ENCODE peak calls at places on chromosomes 13 and 19, in four cellular contexts. Z is H1, N is HepG2, H is GM12878. X is an unnamed sample.

GRCh38 chr19:1182727-1183126 is 8.7 kb upstream of the SBNO2 start:
- DNase-seq in Z (no peak), N (no peak), H (no peak), X (no peak)

GRCh38 chr19:53657778-53658177 is 26.0 kb downstream of the DPRX start:
- DNase-seq in Z (no peak), N (no peak), H (no peak), X (no peak)

GRCh38 chr19:6000228-6000847 is 22.4 kb upstream of the RANBP3 start:
- DNase-seq in Z (no peak), N (no peak), H (no peak), X (no peak)

GRCh38 chr19:8702350-8702749 is 3.8 kb upstream of the ACTL9 start:
- DNase-seq in Z (no peak), N (no peak), H (no peak), X (peak; percentile 17)

GRCh38 chr19:50565984-50566903 is 2.0 kb downstream of the LRRC4B start:
- DNase-seq in Z (peak; percentile 70), N (no peak), H (no peak), X (no peak)

GRCh38 chr13:66972659-66973058 is 257.5 kb downstream of the PCDH9 start:
- DNase-seq in Z (no peak), N (no peak), H (no peak), X (no peak)

GRCh38 chr13:58542530-58542929 is 911.0 kb downstream of the PCDH17 start:
- DNase-seq in Z (no peak), N (no peak), H (no peak), X (no peak)

GRCh38 chr19:38915329-38916321 is 3.6 kb upstream of the CCER2 start:
- DNase-seq in Z (no peak), N (no peak), H (no peak), X (no peak)

GRCh38 chr19:16435238-16435911 is 36.4 kb downstream of the EPS15L1 start:
- DNase-seq in Z (no peak), N (no peak), H (no peak), X (no peak)

GRCh38 chr13:29733069-29733700 is 117.2 kb downstream of the UBL3 start:
- DNase-seq in Z (no peak), N (no peak), H (no peak), X (no peak)

GRCh38 chr19:1893791-1894190 is 8.5 kb upstream of the ABHD17A start:
- DNase-seq in Z (no peak), N (no peak), H (no peak), X (peak; percentile 7)

GRCh38 chr13:44142911-44143665 is 230.5 kb upstream of the SERP2 start:
- DNase-seq in Z (no peak), N (no peak), H (no peak), X (peak; percentile 79)

GRCh38 chr19:20969498-20969897 is 46.4 kb downstream of the ZNF85 start:
- DNase-seq in Z (no peak), N (peak; percentile 17), H (no peak), X (no peak)

GRCh38 chr13:98534821-98535220 is 42.1 kb downstream of the STK24 start:
- DNase-seq in Z (no peak), N (no peak), H (no peak), X (no peak)

GRCh38 chr19:10420444-10421239 is at the start of gene PDE4A:
- DNase-seq in Z (peak; percentile 80), N (no peak), H (no peak), X (peak; percentile 78)

GRCh38 chr13:44810067-44810840 is 179.0 kb downstream of the NUFIP1 start:
- DNase-seq in Z (no peak), N (no peak), H (no peak), X (no peak)

GRCh38 chr13:36822786-36823185 is 3.8 kb downstream of the RFXAP start:
- DNase-seq in Z (no peak), N (no peak), H (no peak), X (no peak)

GRCh38 chr13:109784590-109785140 is 1.7 kb downstream of the IRS2 start:
- DNase-seq in Z (peak; percentile 89), N (no peak), H (no peak), X (no peak)

GRCh38 chr13:72726721-72727416 is 560 bp downstream of the MZT1 start:
- DNase-seq in Z (no peak), N (peak; percentile 36), H (no peak), X (peak; percentile 54)

GRCh38 chr19:48969276-48970138 is 4.4 kb downstream of the FTL start:
- DNase-seq in Z (no peak), N (no peak), H (no peak), X (peak; percentile 85)

GRCh38 chr13:31503626-31504025 is 235.7 kb upstream of the RXFP2 start:
- DNase-seq in Z (no peak), N (no peak), H (no peak), X (no peak)

GRCh38 chr13:60229708-60230272 is 66.1 kb upstream of the DIAPH3 start:
- DNase-seq in Z (no peak), N (no peak), H (no peak), X (no peak)

GRCh38 chr19:31347828-31348314 is 1.4 kb downstream of the TSHZ3 start:
- DNase-seq in Z (no peak), N (no peak), H (no peak), X (no peak)

GRCh38 chr13:67632590-67632989 is 402.5 kb upstream of the PCDH9 start:
- DNase-seq in Z (no peak), N (no peak), H (no peak), X (no peak)

GRCh38 chr13:85567909-85568308 is 231.3 kb downstream of the SLITRK6 start:
- DNase-seq in Z (no peak), N (no peak), H (no peak), X (no peak)

GRCh38 chr13:38688674-38689073 is 1.8 kb downstream of the FREM2 start:
- DNase-seq in Z (no peak), N (no peak), H (no peak), X (no peak)

GRCh38 chr13:48078251-48078656 is 16.6 kb downstream of the MED4 start:
- DNase-seq in Z (no peak), N (peak; percentile 42), H (peak; percentile 68), X (no peak)

GRCh38 chr13:85266771-85267170 is 532.4 kb downstream of the SLITRK6 start:
- DNase-seq in Z (no peak), N (no peak), H (no peak), X (no peak)

GRCh38 chr19:50196322-50196932 is 7.0 kb upstream of the MYH14 start:
- DNase-seq in Z (no peak), N (no peak), H (no peak), X (no peak)

GRCh38 chr19:46925548-46925950 is 64.8 kb downstream of the ARHGAP35 start:
- DNase-seq in Z (no peak), N (peak; percentile 93), H (no peak), X (no peak)

GRCh38 chr13:65882810-65883209 is 1347.3 kb downstream of the PCDH9 start:
- DNase-seq in Z (no peak), N (no peak), H (no peak), X (no peak)

GRCh38 chr13:51997641-51998330 is 13.5 kb downstream of the ATP7B start:
- DNase-seq in Z (no peak), N (peak; percentile 90), H (no peak), X (no peak)

GRCh38 chr13:49421391-49421790 is 22.5 kb downstream of the CAB39L start:
- DNase-seq in Z (peak; percentile 56), N (peak; percentile 81), H (peak; percentile 24), X (peak; percentile 55)

GRCh38 chr13:73303858-73304257 is 245.1 kb downstream of the KLF5 start:
- DNase-seq in Z (no peak), N (no peak), H (no peak), X (no peak)

GRCh38 chr13:25598421-25598820 is 226.6 kb downstream of the ATP8A2 start:
- DNase-seq in Z (no peak), N (no peak), H (no peak), X (no peak)

GRCh38 chr13:44243198-44243852 is 130.3 kb upstream of the SERP2 start:
- DNase-seq in Z (peak; percentile 64), N (peak; percentile 54), H (no peak), X (peak; percentile 82)

GRCh38 chr13:38872693-38873092 is 117.9 kb downstream of the STOML3 start:
- DNase-seq in Z (peak; percentile 77), N (peak; percentile 35), H (no peak), X (peak; percentile 57)

GRCh38 chr13:37695200-37695599 is 96.6 kb upstream of the POSTN start:
- DNase-seq in Z (no peak), N (no peak), H (no peak), X (no peak)

GRCh38 chr13:39132286-39132685 is 94.0 kb downstream of the NHLRC3 start:
- DNase-seq in Z (no peak), N (no peak), H (no peak), X (no peak)

GRCh38 chr13:77751513-77752456 is 54.3 kb downstream of the SLAIN1 start:
- DNase-seq in Z (no peak), N (peak; percentile 41), H (peak; percentile 34), X (peak; percentile 25)

DNA sequence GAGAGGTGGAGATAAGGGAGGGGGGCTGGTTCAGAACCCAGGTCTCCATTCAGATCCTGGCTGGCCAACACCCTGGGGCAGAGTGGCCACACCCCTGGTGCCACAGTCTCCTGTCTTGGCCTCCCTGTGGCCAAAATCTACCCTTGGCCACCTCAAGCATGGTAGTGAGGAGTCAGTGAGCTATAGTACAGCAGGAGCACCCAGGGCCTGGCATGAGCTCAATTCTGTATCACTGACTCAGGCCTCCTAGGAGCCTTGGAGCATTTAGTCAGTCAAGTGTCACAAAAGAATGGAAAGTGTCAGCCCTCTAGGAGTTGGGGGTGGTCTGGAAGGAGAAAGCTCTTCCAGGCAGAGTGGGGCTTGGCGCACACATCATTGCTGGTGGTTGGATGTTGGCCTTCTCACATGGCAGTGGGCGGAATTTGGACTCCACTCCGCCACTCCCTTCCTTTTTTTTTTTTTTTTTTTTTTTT is 6.6 kb upstream of the CD79A start:
- DNase-seq in Z (no peak), N (no peak), H (no peak), X (no peak)
- TF ChIP-seq CHD2 in Z (no peak), N (no peak), H (no peak), X (no peak)

GRCh38 chr13:99876651-99877050 is 94.9 kb downstream of the ZIC5 start:
- DNase-seq in Z (no peak), N (no peak), H (no peak), X (no peak)
- TF ChIP-seq SP1 in Z (no peak), N (no peak), H (no peak), X (no peak)

GRCh38 chr19:28213476-28214082 is 999.4 kb downstream of the UQCRFS1 start:
- DNase-seq in Z (no peak), N (no peak), H (no peak), X (peak; percentile 22)

GRCh38 chr19:28207244-28207643 is 1005.7 kb downstream of the UQCRFS1 start:
- DNase-seq in Z (no peak), N (no peak), H (no peak), X (no peak)

GRCh38 chr19:28208745-28209144 is 1004.2 kb downstream of the UQCRFS1 start:
- DNase-seq in Z (no peak), N (no peak), H (no peak), X (no peak)
- TF ChIP-seq CHD2 in Z (no peak), N (no peak), H (no peak), X (no peak)

GRCh38 chr13:93559718-93560117 is 333.1 kb downstream of the GPC6 start:
- DNase-seq in Z (no peak), N (no peak), H (no peak), X (no peak)
- TF ChIP-seq SP1 in Z (no peak), N (no peak), H (no peak), X (no peak)